ENCODE peak calls at places on chromosome X, in ten cellular contexts. G is MM.1S, F is cardiac muscle cell, S is foreskin melanocyte, V is endothelial cell, Z is foreskin fibroblast, A is ELR, C is lower lobe of right lung, Y is NCI-H226, R is colonic mucosa. H is an unnamed sample.
A peak's percentile ranks its signal among the peaks of the same experiment; 100 is the strongest.

GRCh38 chrX:44785652-44786051 is 58.2 kb upstream of the DUSP21 start:
- DNase-seq in G (no peak), F (no peak), S (no peak), V (no peak), Z (peak; percentile 80), A (peak; percentile 92), C (no peak), Y (peak; percentile 57), R (no peak), H (no peak)

GRCh38 chrX:70262952-70263567 is 3.1 kb upstream of the P2RY4 start:
- DNase-seq in G (peak; percentile 46), F (peak; percentile 62), S (no peak), V (peak; percentile 58), Z (peak; percentile 63), A (peak; percentile 47), C (no peak), Y (peak; percentile 27), R (peak; percentile 56), H (peak; percentile 28)

GRCh38 chrX:98068210-98068609 is 1184.5 kb downstream of the RPA4 start:
- DNase-seq in G (no peak), F (no peak), S (no peak), V (no peak), Z (no peak), A (no peak), C (no peak), Y (no peak), R (no peak), H (no peak)

GRCh38 chrX:23901805-23902204 is 5.9 kb downstream of the APOO start:
- DNase-seq in G (peak; percentile 50), F (peak; percentile 87), S (peak; percentile 64), V (peak; percentile 27), Z (peak; percentile 80), A (peak; percentile 85), C (no peak), Y (peak; percentile 43), R (peak; percentile 72), H (peak; percentile 77)

GRCh38 chrX:21166302-21166982 is 207.8 kb upstream of the CNKSR2 start:
- DNase-seq in G (no peak), F (peak; percentile 16), S (no peak), V (no peak), Z (peak; percentile 0), A (peak; percentile 51), C (no peak), Y (peak; percentile 72), R (no peak), H (no peak)

GRCh38 chrX:118350221-118350620 is 4.3 kb downstream of the WDR44 start:
- DNase-seq in G (peak; percentile 23), F (no peak), S (no peak), V (no peak), Z (peak; percentile 47), A (peak; percentile 43), C (no peak), Y (peak; percentile 42), R (no peak), H (no peak)

GRCh38 chrX:71282514-71283408 is 674 bp upstream of the NONO start:
- DNase-seq in G (no peak), F (no peak), S (no peak), V (peak; percentile 4), Z (no peak), A (peak; percentile 51), C (no peak), Y (peak; percentile 38), R (no peak), H (peak; percentile 73)

GRCh38 chrX:97123001-97123400 is 239.3 kb downstream of the RPA4 start:
- DNase-seq in G (no peak), F (no peak), S (peak; percentile 65), V (no peak), Z (no peak), A (no peak), C (no peak), Y (no peak), R (no peak), H (no peak)

GRCh38 chrX:132266583-132267355 is 47.5 kb upstream of the RAP2C start:
- DNase-seq in G (no peak), F (no peak), S (no peak), V (no peak), Z (peak; percentile 65), A (no peak), C (no peak), Y (no peak), R (no peak), H (no peak)

H was measured in GM12865.